ENCODE peak calls at places on chromosomes 3 and 15, in five cellular contexts. R, E, J, I and N are unnamed samples.

GRCh38 chr3:108472011-108472591 is 38.3 kb downstream of the MYH15 start:
- DNase-seq in R (no peak), E (peak), J (no peak), I (no peak), N (peak)

GRCh38 chr3:190194506-190194905 is 73.8 kb upstream of the P3H2 start:
- DNase-seq in R (no peak), E (no peak), J (no peak), I (no peak), N (no peak)

GRCh38 chr15:37101634-37102314 is 1.4 kb upstream of the MEIS2 start:
- DNase-seq in R (no peak), E (peak), J (peak), I (peak), N (peak)

GRCh38 chr3:20108869-20109268 is 68.6 kb downstream of the KAT2B start:
- DNase-seq in R (no peak), E (no peak), J (no peak), I (no peak), N (no peak)

GRCh38 chr3:170563712-170564423 is 22.0 kb downstream of the SLC7A14 start:
- DNase-seq in R (no peak), E (peak), J (no peak), I (no peak), N (peak)

GRCh38 chr3:45473841-45474240 is 85.5 kb downstream of the LARS2 start:
- DNase-seq in R (no peak), E (peak), J (no peak), I (no peak), N (peak)

GRCh38 chr3:196246612-196247308 is 30.4 kb downstream of the SLC51A start:
- DNase-seq in R (no peak), E (peak), J (no peak), I (no peak), N (peak)

GRCh38 chr15:29819979-29820801 is 2.1 kb downstream of the TJP1 start:
- DNase-seq in R (no peak), E (no peak), J (no peak), I (no peak), N (no peak)

GRCh38 chr3:47444103-47444502 is 31.6 kb downstream of the SCAP start:
- DNase-seq in R (no peak), E (peak), J (no peak), I (no peak), N (peak)

GRCh38 chr15:48888836-48889235 is 10.9 kb downstream of the EID1 start:
- DNase-seq in R (no peak), E (no peak), J (no peak), I (no peak), N (no peak)

GRCh38 chr3:190319660-190320059 is 2.6 kb downstream of the CLDN1 start:
- DNase-seq in R (no peak), E (peak), J (no peak), I (no peak), N (no peak)

GRCh38 chr15:79071901-79072300 is 18.7 kb downstream of the RASGRF1 start:
- DNase-seq in R (no peak), E (peak), J (no peak), I (no peak), N (no peak)

GRCh38 chr15:100140527-100141303 is 201.1 kb downstream of the ADAMTS17 start:
- DNase-seq in R (no peak), E (no peak), J (no peak), I (no peak), N (no peak)

GRCh38 chr3:58628823-58629562 is 37.6 kb downstream of the FAM3D start:
- DNase-seq in R (no peak), E (peak), J (no peak), I (no peak), N (peak)

GRCh38 chr3:22939349-22939748 is 263.8 kb upstream of the UBE2E2 start:
- DNase-seq in R (no peak), E (peak), J (no peak), I (no peak), N (no peak)

GRCh38 chr3:32540899-32541298 is 29.8 kb downstream of the DYNC1LI1 start:
- DNase-seq in R (no peak), E (no peak), J (no peak), I (no peak), N (no peak)

GRCh38 chr15:93831641-93832040 is 399.7 kb upstream of the MCTP2 start:
- DNase-seq in R (no peak), E (no peak), J (no peak), I (no peak), N (no peak)